ENCODE peak calls at places on chromosomes 13 and 19, in four cellular contexts. E is colonic mucosa, L is uterus, Y is stomach. I is an unnamed sample. For H3K4me1, the result is how much of the 10 kb centered on the place peaks cover.

GRCh38 chr19:11570039-11570462 is 7.4 kb downstream of the ACP5 start:
- DNase-seq in Y (no peak), E (no peak), L (no peak), I (no peak)

GRCh38 chr13:27481766-27482165 is 31.4 kb upstream of the MTIF3 start:
- DNase-seq in E (peak), L (peak), Y (peak), I (no peak)

GRCh38 chr19:47179643-47180310 is 49.1 kb downstream of the SAE1 start:
- DNase-seq in E (no peak), Y (no peak), L (no peak), I (no peak)

GRCh38 chr13:99974296-99974938 is 2.9 kb upstream of the ZIC5 start:
- DNase-seq in L (no peak), Y (no peak), E (no peak), I (no peak)

GRCh38 chr13:65679240-65679639 is 1550.9 kb downstream of the PCDH9 start:
- DNase-seq in E (no peak), Y (no peak), L (no peak), I (no peak)

GRCh38 chr13:66014757-66015156 is 1215.4 kb downstream of the PCDH9 start:
- DNase-seq in Y (no peak), L (no peak), E (no peak), I (no peak)

GRCh38 chr13:98976941-98977340 is 923 bp downstream of the DOCK9 start:
- DNase-seq in Y (no peak), L (no peak), E (no peak), I (no peak)

GRCh38 chr13:95185851-95186250 is 115.4 kb downstream of the ABCC4 start:
- DNase-seq in E (no peak), L (no peak), Y (no peak), I (no peak)

GRCh38 chr19:9871626-9872338 is 36.7 kb downstream of the PIN1 start:
- DNase-seq in L (no peak), E (no peak), Y (no peak), I (no peak)

GRCh38 chr19:7787602-7788177 is 24.6 kb downstream of the CLEC4M start:
- DNase-seq in E (no peak), Y (no peak), L (no peak), I (no peak)

GRCh38 chr19:46528601-46529447 is 33.2 kb upstream of the PNMA8B start:
- DNase-seq in Y (no peak), L (no peak), E (no peak), I (no peak)

GRCh38 chr13:26872444-26873173 is 112.0 kb upstream of the GPR12 start:
- DNase-seq in Y (peak), L (no peak), E (peak), I (peak)

GRCh38 chr19:32811151-32811550 is 58.4 kb downstream of the SLC7A9 start:
- DNase-seq in E (no peak), L (no peak), Y (no peak), I (no peak)

GRCh38 chr13:113767366-113767765 is 8.3 kb downstream of the TMEM255B start:
- DNase-seq in L (no peak), E (no peak), Y (no peak), I (no peak)

GRCh38 chr13:25286308-25286968 is 850 bp downstream of the MTMR6 start:
- DNase-seq in L (no peak), Y (no peak), E (peak), I (no peak)

DNA sequence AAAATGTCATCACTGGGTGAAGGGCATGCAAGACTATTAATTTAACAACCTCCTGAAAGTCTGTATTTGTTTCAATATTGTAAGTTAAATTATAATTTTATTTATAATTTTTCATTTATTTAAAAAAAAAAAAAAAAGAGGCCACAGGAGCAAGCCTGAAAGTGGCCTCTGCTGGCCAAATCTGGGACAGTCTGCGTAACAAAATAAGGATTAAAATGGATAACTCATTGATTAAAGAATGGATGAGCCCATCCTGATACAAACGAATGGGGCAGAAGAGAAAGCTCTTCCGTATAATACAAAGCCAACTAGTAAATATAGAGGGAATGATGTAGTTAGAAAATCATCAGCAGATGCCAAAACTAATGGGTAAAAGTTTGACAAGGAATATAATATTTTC is 36.2 kb downstream of the SUCLA2 start:
- DNase-seq in Y (no peak), L (no peak), E (no peak), I (no peak)
- TF ChIP-seq CTCF in Y (no peak), L (no peak), E (no peak), I (no peak)

DNA sequence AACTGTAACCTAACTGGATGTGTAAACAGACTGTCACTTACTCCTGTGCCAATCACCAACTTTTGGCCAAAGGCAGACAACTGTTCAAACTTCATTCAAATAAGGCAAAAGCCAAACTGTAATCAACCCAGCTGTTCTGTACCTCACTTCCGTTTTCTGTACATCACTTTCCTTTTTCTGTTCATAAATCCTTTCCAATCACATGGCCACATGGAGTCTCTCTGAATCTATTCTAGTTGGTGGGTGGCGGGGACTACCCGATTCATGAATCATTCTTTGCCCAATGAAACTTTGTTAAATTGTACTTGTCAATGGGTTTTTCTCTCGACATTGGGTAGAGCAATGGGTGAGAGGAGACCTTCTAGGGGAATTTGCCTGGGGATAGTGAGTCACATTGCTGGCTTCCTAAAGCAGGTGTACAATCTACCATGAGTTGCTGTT is 178.3 kb upstream of the RFC3 start:
- DNase-seq in L (no peak), E (no peak), Y (no peak), I (no peak)
- H3K4me1 ChIP-seq in L (under half), E (under half), Y (under half), I (under half)

GRCh38 chr13:45807520-45808099 is 43.9 kb downstream of the SIAH3 start:
- DNase-seq in Y (peak), L (no peak), E (no peak), I (peak)
- TF ChIP-seq CTCF in Y (peak), L (no peak), E (no peak), I (peak)

GRCh38 chr13:42379241-42379640 is 107.3 kb downstream of the AKAP11 start:
- DNase-seq in L (no peak), E (no peak), Y (no peak), I (no peak)

GRCh38 chr13:42381165-42381425 is 109.1 kb downstream of the AKAP11 start:
- DNase-seq in L (no peak), E (no peak), Y (no peak), I (no peak)

GRCh38 chr13:42378383-42378780 is 106.4 kb downstream of the AKAP11 start:
- DNase-seq in E (no peak), Y (no peak), L (no peak), I (no peak)

GRCh38 chr13:42377640-42378382 is 105.9 kb downstream of the AKAP11 start:
- DNase-seq in L (no peak), E (no peak), Y (no peak), I (no peak)

GRCh38 chr13:42380420-42381164 is 108.6 kb downstream of the AKAP11 start:
- DNase-seq in L (no peak), E (no peak), Y (no peak), I (no peak)
- H3K4me1 ChIP-seq in L (under half), E (under half), Y (under half), I (under half)

GRCh38 chr13:71320452-71320851 is 546.6 kb downstream of the DACH1 start:
- DNase-seq in L (no peak), Y (no peak), E (peak), I (no peak)
- TF ChIP-seq CTCF in L (no peak), Y (no peak), E (peak), I (no peak)

DNA sequence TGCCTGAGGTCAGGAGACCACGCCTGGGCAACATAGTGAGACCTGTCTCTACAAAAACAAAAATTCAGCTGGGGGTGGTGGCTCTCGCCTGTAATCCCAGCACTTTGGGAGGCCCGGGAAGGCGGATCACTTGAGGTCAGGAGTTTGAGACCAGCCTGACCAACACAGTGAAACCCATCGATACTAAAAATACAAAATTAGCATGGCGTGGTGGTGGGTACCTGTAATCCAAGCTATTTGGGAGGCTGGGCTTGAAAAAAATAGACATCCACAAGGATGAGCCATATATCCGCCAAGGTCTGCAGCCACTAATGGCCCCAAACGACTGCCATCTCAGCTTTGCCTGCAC is 3.1 kb downstream of the RPS16 start:
- DNase-seq in E (no peak), L (no peak), Y (no peak), I (no peak)
- H3K4me1 ChIP-seq in E (under half), L (under half), Y (under half), I (half or more)

GRCh38 chr13:21466527-21466926 is 7.4 kb upstream of the ZDHHC20 start:
- DNase-seq in Y (peak), L (no peak), E (no peak), I (no peak)

GRCh38 chr13:21475115-21475514 is 16.0 kb upstream of the ZDHHC20 start:
- DNase-seq in E (no peak), L (no peak), Y (no peak), I (no peak)

GRCh38 chr13:21465710-21466160 is 6.6 kb upstream of the ZDHHC20 start:
- DNase-seq in Y (peak), L (no peak), E (peak), I (no peak)

GRCh38 chr13:21470785-21471184 is 11.7 kb upstream of the ZDHHC20 start:
- DNase-seq in L (no peak), E (no peak), Y (no peak), I (no peak)
- TF ChIP-seq CTCF in L (no peak), E (no peak), Y (no peak), I (no peak)

DNA sequence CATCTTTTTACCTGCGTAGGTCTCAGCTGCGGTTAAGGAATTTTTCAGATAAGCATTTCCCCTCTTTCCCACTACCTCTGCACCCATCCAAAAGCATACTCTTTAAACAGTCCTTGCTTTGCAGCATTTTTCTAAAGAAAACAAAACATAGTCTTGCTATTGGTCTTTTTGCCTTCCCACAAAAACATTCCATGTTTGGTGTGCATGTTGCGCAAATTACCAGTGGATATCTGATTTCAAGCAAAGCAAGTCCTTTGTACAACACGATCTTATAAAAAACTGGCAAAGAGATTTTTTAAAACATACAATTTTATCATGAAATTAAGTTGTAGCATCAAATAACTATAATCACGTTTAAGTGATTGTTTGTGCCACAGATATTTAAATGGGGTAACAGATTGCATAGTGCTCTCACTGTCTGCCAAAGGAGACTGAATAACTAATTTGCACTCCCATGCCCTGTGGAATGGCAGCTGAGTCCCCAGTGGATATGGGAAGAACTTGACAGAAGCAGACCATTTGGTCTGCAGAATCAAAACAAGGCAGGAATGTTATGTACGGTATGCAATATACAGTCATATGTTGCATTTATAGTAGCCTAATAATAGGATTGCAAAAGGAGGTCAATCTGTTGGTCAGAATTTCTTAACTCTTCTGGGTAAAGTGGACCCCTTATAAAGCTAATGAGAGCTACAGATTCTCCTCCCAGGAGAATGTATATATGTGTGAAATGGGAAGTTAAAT is 285.7 kb downstream of the TBC1D4 start:
- DNase-seq in L (no peak), Y (no peak), E (no peak), I (no peak)
- H3K4me1 ChIP-seq in L (under half), Y (under half), E (under half), I (under half)

I was measured in heart right ventricle.